ENCODE peak calls at places on chromosomes 7 and 10, in ten cellular contexts. One of them, this sample, is unnamed.

GRCh38 chr7:19107392-19108147 is 9.9 kb downstream of the TWIST1 start:
- DNase-seq in stimulated activated CD8-positive, alpha-beta memory T cell treated with anti-CD3 and anti-CD28 coated beads, Interleukin-7, amount 100 ng/mL, for 48 hours: no peak
- DNase-seq in midbrain: peak; percentile 11
- DNase-seq in trophoblast cell: no peak
- DNase-seq in colonic mucosa: peak; percentile 25
- DNase-seq in AG09309: no peak
- DNase-seq in GM04504: no peak
- DNase-seq in CD4-positive, alpha-beta memory T cell: no peak
- DNase-seq in neuronal stem cell: peak; percentile 51
- DNase-seq in mesenchymal stem cell: peak; percentile 69
- DNase-seq in this sample: peak; percentile 67

GRCh38 chr7:73971315-73971700 is 56.7 kb upstream of the ELN start:
- DNase-seq in stimulated activated CD8-positive, alpha-beta memory T cell treated with anti-CD3 and anti-CD28 coated beads, Interleukin-7, amount 100 ng/mL, for 48 hours: no peak
- DNase-seq in midbrain: no peak
- DNase-seq in trophoblast cell: no peak
- DNase-seq in colonic mucosa: peak; percentile 3
- DNase-seq in AG09309: no peak
- DNase-seq in GM04504: no peak
- DNase-seq in CD4-positive, alpha-beta memory T cell: no peak
- DNase-seq in neuronal stem cell: no peak
- DNase-seq in mesenchymal stem cell: no peak
- DNase-seq in this sample: no peak

GRCh38 chr10:78619244-78619851 is 449.4 kb upstream of the ZMIZ1 start:
- DNase-seq in stimulated activated CD8-positive, alpha-beta memory T cell treated with anti-CD3 and anti-CD28 coated beads, Interleukin-7, amount 100 ng/mL, for 48 hours: no peak
- DNase-seq in midbrain: no peak
- DNase-seq in trophoblast cell: peak; percentile 28
- DNase-seq in colonic mucosa: no peak
- DNase-seq in AG09309: no peak
- DNase-seq in GM04504: no peak
- DNase-seq in CD4-positive, alpha-beta memory T cell: no peak
- DNase-seq in neuronal stem cell: no peak
- DNase-seq in mesenchymal stem cell: no peak
- DNase-seq in this sample: no peak

GRCh38 chr7:19145429-19146201 is 394 bp upstream of the FERD3L start:
- DNase-seq in stimulated activated CD8-positive, alpha-beta memory T cell treated with anti-CD3 and anti-CD28 coated beads, Interleukin-7, amount 100 ng/mL, for 48 hours: no peak
- DNase-seq in midbrain: no peak
- DNase-seq in trophoblast cell: no peak
- DNase-seq in colonic mucosa: no peak
- DNase-seq in AG09309: no peak
- DNase-seq in GM04504: no peak
- DNase-seq in CD4-positive, alpha-beta memory T cell: no peak
- DNase-seq in neuronal stem cell: no peak
- DNase-seq in mesenchymal stem cell: no peak
- DNase-seq in this sample: no peak

GRCh38 chr7:65269150-65269856 is 104.4 kb upstream of the ZNF92 start:
- DNase-seq in stimulated activated CD8-positive, alpha-beta memory T cell treated with anti-CD3 and anti-CD28 coated beads, Interleukin-7, amount 100 ng/mL, for 48 hours: peak; percentile 55
- DNase-seq in midbrain: no peak
- DNase-seq in trophoblast cell: no peak
- DNase-seq in colonic mucosa: peak; percentile 50
- DNase-seq in AG09309: no peak
- DNase-seq in GM04504: no peak
- DNase-seq in CD4-positive, alpha-beta memory T cell: no peak
- DNase-seq in neuronal stem cell: peak; percentile 94
- DNase-seq in mesenchymal stem cell: peak; percentile 57
- DNase-seq in this sample: peak; percentile 42

GRCh38 chr7:138979988-138980574 is 1.1 kb downstream of the KIAA1549 start:
- DNase-seq in stimulated activated CD8-positive, alpha-beta memory T cell treated with anti-CD3 and anti-CD28 coated beads, Interleukin-7, amount 100 ng/mL, for 48 hours: no peak
- DNase-seq in midbrain: peak; percentile 11
- DNase-seq in trophoblast cell: no peak
- DNase-seq in colonic mucosa: no peak
- DNase-seq in AG09309: no peak
- DNase-seq in GM04504: no peak
- DNase-seq in CD4-positive, alpha-beta memory T cell: no peak
- DNase-seq in neuronal stem cell: no peak
- DNase-seq in mesenchymal stem cell: peak; percentile 49
- DNase-seq in this sample: no peak

GRCh38 chr10:124179308-124180043 is 86.1 kb upstream of the CHST15 start:
- DNase-seq in stimulated activated CD8-positive, alpha-beta memory T cell treated with anti-CD3 and anti-CD28 coated beads, Interleukin-7, amount 100 ng/mL, for 48 hours: no peak
- DNase-seq in midbrain: no peak
- DNase-seq in trophoblast cell: no peak
- DNase-seq in colonic mucosa: no peak
- DNase-seq in AG09309: no peak
- DNase-seq in GM04504: no peak
- DNase-seq in CD4-positive, alpha-beta memory T cell: no peak
- DNase-seq in neuronal stem cell: no peak
- DNase-seq in mesenchymal stem cell: no peak
- DNase-seq in this sample: no peak

GRCh38 chr10:71753960-71754505 is 19.3 kb downstream of the VSIR start:
- DNase-seq in stimulated activated CD8-positive, alpha-beta memory T cell treated with anti-CD3 and anti-CD28 coated beads, Interleukin-7, amount 100 ng/mL, for 48 hours: no peak
- DNase-seq in midbrain: no peak
- DNase-seq in trophoblast cell: no peak
- DNase-seq in colonic mucosa: no peak
- DNase-seq in AG09309: no peak
- DNase-seq in GM04504: no peak
- DNase-seq in CD4-positive, alpha-beta memory T cell: no peak
- DNase-seq in neuronal stem cell: no peak
- DNase-seq in mesenchymal stem cell: no peak
- DNase-seq in this sample: no peak

GRCh38 chr7:38424750-38425463 is 151.5 kb upstream of the TARP start:
- DNase-seq in stimulated activated CD8-positive, alpha-beta memory T cell treated with anti-CD3 and anti-CD28 coated beads, Interleukin-7, amount 100 ng/mL, for 48 hours: no peak
- DNase-seq in midbrain: no peak
- DNase-seq in trophoblast cell: no peak
- DNase-seq in colonic mucosa: no peak
- DNase-seq in AG09309: no peak
- DNase-seq in GM04504: no peak
- DNase-seq in CD4-positive, alpha-beta memory T cell: peak; percentile 7
- DNase-seq in neuronal stem cell: no peak
- DNase-seq in mesenchymal stem cell: no peak
- DNase-seq in this sample: no peak

GRCh38 chr7:29342761-29343160 is 148.2 kb downstream of the CHN2 start:
- DNase-seq in stimulated activated CD8-positive, alpha-beta memory T cell treated with anti-CD3 and anti-CD28 coated beads, Interleukin-7, amount 100 ng/mL, for 48 hours: no peak
- DNase-seq in midbrain: no peak
- DNase-seq in trophoblast cell: no peak
- DNase-seq in colonic mucosa: no peak
- DNase-seq in AG09309: no peak
- DNase-seq in GM04504: no peak
- DNase-seq in CD4-positive, alpha-beta memory T cell: no peak
- DNase-seq in neuronal stem cell: no peak
- DNase-seq in mesenchymal stem cell: no peak
- DNase-seq in this sample: no peak

GRCh38 chr7:91519241-91520200 is 255.3 kb downstream of the FZD1 start:
- DNase-seq in stimulated activated CD8-positive, alpha-beta memory T cell treated with anti-CD3 and anti-CD28 coated beads, Interleukin-7, amount 100 ng/mL, for 48 hours: no peak
- DNase-seq in midbrain: no peak
- DNase-seq in trophoblast cell: no peak
- DNase-seq in colonic mucosa: no peak
- DNase-seq in AG09309: peak; percentile 32
- DNase-seq in GM04504: no peak
- DNase-seq in CD4-positive, alpha-beta memory T cell: no peak
- DNase-seq in neuronal stem cell: peak; percentile 33
- DNase-seq in mesenchymal stem cell: no peak
- DNase-seq in this sample: no peak

GRCh38 chr10:48547981-48548380 is 56.9 kb downstream of the ARHGAP22 start:
- DNase-seq in stimulated activated CD8-positive, alpha-beta memory T cell treated with anti-CD3 and anti-CD28 coated beads, Interleukin-7, amount 100 ng/mL, for 48 hours: no peak
- DNase-seq in midbrain: no peak
- DNase-seq in trophoblast cell: no peak
- DNase-seq in colonic mucosa: peak; percentile 15
- DNase-seq in AG09309: no peak
- DNase-seq in GM04504: no peak
- DNase-seq in CD4-positive, alpha-beta memory T cell: no peak
- DNase-seq in neuronal stem cell: no peak
- DNase-seq in mesenchymal stem cell: no peak
- DNase-seq in this sample: no peak

GRCh38 chr10:121057291-121057690 is 206.1 kb downstream of the WDR11 start:
- DNase-seq in stimulated activated CD8-positive, alpha-beta memory T cell treated with anti-CD3 and anti-CD28 coated beads, Interleukin-7, amount 100 ng/mL, for 48 hours: no peak
- DNase-seq in midbrain: no peak
- DNase-seq in trophoblast cell: no peak
- DNase-seq in colonic mucosa: no peak
- DNase-seq in AG09309: no peak
- DNase-seq in GM04504: no peak
- DNase-seq in CD4-positive, alpha-beta memory T cell: no peak
- DNase-seq in neuronal stem cell: no peak
- DNase-seq in mesenchymal stem cell: no peak
- DNase-seq in this sample: no peak

GRCh38 chr10:115653473-115653872 is 560.3 kb downstream of the ATRNL1 start:
- DNase-seq in stimulated activated CD8-positive, alpha-beta memory T cell treated with anti-CD3 and anti-CD28 coated beads, Interleukin-7, amount 100 ng/mL, for 48 hours: no peak
- DNase-seq in midbrain: no peak
- DNase-seq in trophoblast cell: no peak
- DNase-seq in colonic mucosa: no peak
- DNase-seq in AG09309: no peak
- DNase-seq in GM04504: no peak
- DNase-seq in CD4-positive, alpha-beta memory T cell: no peak
- DNase-seq in neuronal stem cell: no peak
- DNase-seq in mesenchymal stem cell: peak; percentile 38
- DNase-seq in this sample: no peak

GRCh38 chr7:28083159-28083997 is 97.2 kb downstream of the JAZF1 start:
- DNase-seq in stimulated activated CD8-positive, alpha-beta memory T cell treated with anti-CD3 and anti-CD28 coated beads, Interleukin-7, amount 100 ng/mL, for 48 hours: no peak
- DNase-seq in midbrain: no peak
- DNase-seq in trophoblast cell: peak; percentile 58
- DNase-seq in colonic mucosa: no peak
- DNase-seq in AG09309: peak; percentile 75
- DNase-seq in GM04504: no peak
- DNase-seq in CD4-positive, alpha-beta memory T cell: no peak
- DNase-seq in neuronal stem cell: no peak
- DNase-seq in mesenchymal stem cell: peak; percentile 78
- DNase-seq in this sample: peak; percentile 81

GRCh38 chr10:96910488-96911395 is 78.6 kb downstream of the LCOR start:
- DNase-seq in stimulated activated CD8-positive, alpha-beta memory T cell treated with anti-CD3 and anti-CD28 coated beads, Interleukin-7, amount 100 ng/mL, for 48 hours: no peak
- DNase-seq in midbrain: peak; percentile 49
- DNase-seq in trophoblast cell: peak; percentile 6
- DNase-seq in colonic mucosa: no peak
- DNase-seq in AG09309: no peak
- DNase-seq in GM04504: peak; percentile 2
- DNase-seq in CD4-positive, alpha-beta memory T cell: peak; percentile 21
- DNase-seq in neuronal stem cell: peak; percentile 26
- DNase-seq in mesenchymal stem cell: peak; percentile 34
- DNase-seq in this sample: peak; percentile 10

GRCh38 chr10:92689663-92690210 is at the start of gene HHEX:
- DNase-seq in stimulated activated CD8-positive, alpha-beta memory T cell treated with anti-CD3 and anti-CD28 coated beads, Interleukin-7, amount 100 ng/mL, for 48 hours: no peak
- DNase-seq in midbrain: no peak
- DNase-seq in trophoblast cell: no peak
- DNase-seq in colonic mucosa: peak; percentile 65
- DNase-seq in AG09309: no peak
- DNase-seq in GM04504: peak; percentile 26
- DNase-seq in CD4-positive, alpha-beta memory T cell: peak; percentile 15
- DNase-seq in neuronal stem cell: peak; percentile 18
- DNase-seq in mesenchymal stem cell: peak; percentile 78
- DNase-seq in this sample: no peak

GRCh38 chr10:22618081-22618785 is 96.1 kb downstream of the PIP4K2A start:
- DNase-seq in stimulated activated CD8-positive, alpha-beta memory T cell treated with anti-CD3 and anti-CD28 coated beads, Interleukin-7, amount 100 ng/mL, for 48 hours: no peak
- DNase-seq in midbrain: no peak
- DNase-seq in trophoblast cell: peak; percentile 75
- DNase-seq in colonic mucosa: no peak
- DNase-seq in AG09309: no peak
- DNase-seq in GM04504: no peak
- DNase-seq in CD4-positive, alpha-beta memory T cell: no peak
- DNase-seq in neuronal stem cell: no peak
- DNase-seq in mesenchymal stem cell: peak; percentile 83
- DNase-seq in this sample: no peak

GRCh38 chr7:150903627-150904026 is 51.3 kb downstream of the AOC1 start:
- DNase-seq in stimulated activated CD8-positive, alpha-beta memory T cell treated with anti-CD3 and anti-CD28 coated beads, Interleukin-7, amount 100 ng/mL, for 48 hours: no peak
- DNase-seq in midbrain: peak; percentile 30
- DNase-seq in trophoblast cell: no peak
- DNase-seq in colonic mucosa: peak; percentile 81
- DNase-seq in AG09309: peak; percentile 21
- DNase-seq in GM04504: peak; percentile 19
- DNase-seq in CD4-positive, alpha-beta memory T cell: no peak
- DNase-seq in neuronal stem cell: no peak
- DNase-seq in mesenchymal stem cell: no peak
- DNase-seq in this sample: peak; percentile 38

GRCh38 chr10:106185991-106186390 is 978.5 kb downstream of the SORCS1 start:
- DNase-seq in stimulated activated CD8-positive, alpha-beta memory T cell treated with anti-CD3 and anti-CD28 coated beads, Interleukin-7, amount 100 ng/mL, for 48 hours: no peak
- DNase-seq in midbrain: no peak
- DNase-seq in trophoblast cell: no peak
- DNase-seq in colonic mucosa: no peak
- DNase-seq in AG09309: no peak
- DNase-seq in GM04504: no peak
- DNase-seq in CD4-positive, alpha-beta memory T cell: no peak
- DNase-seq in neuronal stem cell: no peak
- DNase-seq in mesenchymal stem cell: no peak
- DNase-seq in this sample: no peak

GRCh38 chr7:30465342-30466170 is 13.0 kb downstream of the NOD1 start:
- DNase-seq in stimulated activated CD8-positive, alpha-beta memory T cell treated with anti-CD3 and anti-CD28 coated beads, Interleukin-7, amount 100 ng/mL, for 48 hours: no peak
- DNase-seq in midbrain: no peak
- DNase-seq in trophoblast cell: no peak
- DNase-seq in colonic mucosa: no peak
- DNase-seq in AG09309: no peak
- DNase-seq in GM04504: no peak
- DNase-seq in CD4-positive, alpha-beta memory T cell: no peak
- DNase-seq in neuronal stem cell: no peak
- DNase-seq in mesenchymal stem cell: peak; percentile 31
- DNase-seq in this sample: peak; percentile 40

GRCh38 chr10:10644317-10645111 is 373.2 kb upstream of the CELF2 start:
- DNase-seq in stimulated activated CD8-positive, alpha-beta memory T cell treated with anti-CD3 and anti-CD28 coated beads, Interleukin-7, amount 100 ng/mL, for 48 hours: no peak
- DNase-seq in midbrain: no peak
- DNase-seq in trophoblast cell: no peak
- DNase-seq in colonic mucosa: no peak
- DNase-seq in AG09309: no peak
- DNase-seq in GM04504: peak; percentile 21
- DNase-seq in CD4-positive, alpha-beta memory T cell: no peak
- DNase-seq in neuronal stem cell: no peak
- DNase-seq in mesenchymal stem cell: peak; percentile 27
- DNase-seq in this sample: no peak

GRCh38 chr10:6108072-6108471 is 19.2 kb downstream of the RBM17 start:
- DNase-seq in stimulated activated CD8-positive, alpha-beta memory T cell treated with anti-CD3 and anti-CD28 coated beads, Interleukin-7, amount 100 ng/mL, for 48 hours: no peak
- DNase-seq in midbrain: no peak
- DNase-seq in trophoblast cell: no peak
- DNase-seq in colonic mucosa: no peak
- DNase-seq in AG09309: no peak
- DNase-seq in GM04504: no peak
- DNase-seq in CD4-positive, alpha-beta memory T cell: no peak
- DNase-seq in neuronal stem cell: no peak
- DNase-seq in mesenchymal stem cell: no peak
- DNase-seq in this sample: no peak

GRCh38 chr10:100970914-100971811 is 1.9 kb downstream of the SEMA4G start:
- DNase-seq in stimulated activated CD8-positive, alpha-beta memory T cell treated with anti-CD3 and anti-CD28 coated beads, Interleukin-7, amount 100 ng/mL, for 48 hours: no peak
- DNase-seq in midbrain: no peak
- DNase-seq in trophoblast cell: no peak
- DNase-seq in colonic mucosa: peak; percentile 87
- DNase-seq in AG09309: no peak
- DNase-seq in GM04504: no peak
- DNase-seq in CD4-positive, alpha-beta memory T cell: no peak
- DNase-seq in neuronal stem cell: no peak
- DNase-seq in mesenchymal stem cell: no peak
- DNase-seq in this sample: no peak

GRCh38 chr10:133474833-133475734 is 21.3 kb downstream of the SCART1 start:
- DNase-seq in stimulated activated CD8-positive, alpha-beta memory T cell treated with anti-CD3 and anti-CD28 coated beads, Interleukin-7, amount 100 ng/mL, for 48 hours: peak; percentile 31
- DNase-seq in midbrain: no peak
- DNase-seq in trophoblast cell: no peak
- DNase-seq in colonic mucosa: no peak
- DNase-seq in AG09309: no peak
- DNase-seq in GM04504: no peak
- DNase-seq in CD4-positive, alpha-beta memory T cell: peak; percentile 69
- DNase-seq in neuronal stem cell: no peak
- DNase-seq in mesenchymal stem cell: no peak
- DNase-seq in this sample: no peak

GRCh38 chr10:116891208-116891607 is 41.9 kb downstream of the ENO4 start:
- DNase-seq in stimulated activated CD8-positive, alpha-beta memory T cell treated with anti-CD3 and anti-CD28 coated beads, Interleukin-7, amount 100 ng/mL, for 48 hours: no peak
- DNase-seq in midbrain: peak; percentile 17
- DNase-seq in trophoblast cell: no peak
- DNase-seq in colonic mucosa: peak; percentile 61
- DNase-seq in AG09309: peak; percentile 40
- DNase-seq in GM04504: peak; percentile 35
- DNase-seq in CD4-positive, alpha-beta memory T cell: no peak
- DNase-seq in neuronal stem cell: no peak
- DNase-seq in mesenchymal stem cell: peak; percentile 29
- DNase-seq in this sample: peak; percentile 64

GRCh38 chr10:96651998-96652431 is 65.2 kb upstream of the TM9SF3 start:
- DNase-seq in stimulated activated CD8-positive, alpha-beta memory T cell treated with anti-CD3 and anti-CD28 coated beads, Interleukin-7, amount 100 ng/mL, for 48 hours: no peak
- DNase-seq in midbrain: no peak
- DNase-seq in trophoblast cell: no peak
- DNase-seq in colonic mucosa: no peak
- DNase-seq in AG09309: no peak
- DNase-seq in GM04504: no peak
- DNase-seq in CD4-positive, alpha-beta memory T cell: peak; percentile 47
- DNase-seq in neuronal stem cell: no peak
- DNase-seq in mesenchymal stem cell: no peak
- DNase-seq in this sample: no peak

GRCh38 chr10:59700709-59701108 is 8.9 kb downstream of the SLC16A9 start:
- DNase-seq in stimulated activated CD8-positive, alpha-beta memory T cell treated with anti-CD3 and anti-CD28 coated beads, Interleukin-7, amount 100 ng/mL, for 48 hours: no peak
- DNase-seq in midbrain: no peak
- DNase-seq in trophoblast cell: no peak
- DNase-seq in colonic mucosa: no peak
- DNase-seq in AG09309: no peak
- DNase-seq in GM04504: no peak
- DNase-seq in CD4-positive, alpha-beta memory T cell: no peak
- DNase-seq in neuronal stem cell: peak; percentile 14
- DNase-seq in mesenchymal stem cell: no peak
- DNase-seq in this sample: no peak

This sample was measured in fibroblast of the conjunctiva.